ENCODE peak calls at places on chromosome 12, in five cellular contexts. F, B, U, W and H are unnamed samples.

GRCh38 chr12:25501565-25501964 is 51.5 kb downstream of the LMNTD1 start:
- DNase-seq in F (no peak), B (no peak), U (no peak), W (no peak), H (no peak)

GRCh38 chr12:2039034-2039433 is 13.8 kb upstream of the CACNA1C start:
- DNase-seq in F (no peak), B (no peak), U (no peak), W (no peak), H (no peak)

GRCh38 chr12:112862570-112863137 is 44.1 kb upstream of the OAS1 start:
- DNase-seq in F (no peak), B (no peak), U (no peak), W (no peak), H (no peak)

GRCh38 chr12:47504775-47505446 is 200.9 kb downstream of the RPAP3 start:
- DNase-seq in F (no peak), B (no peak), U (no peak), W (no peak), H (peak)

GRCh38 chr12:82593901-82594396 is 92.8 kb upstream of the TMTC2 start:
- DNase-seq in F (no peak), B (no peak), U (no peak), W (peak), H (no peak)

GRCh38 chr12:49512541-49512940 is 26.3 kb upstream of the KCNH3 start:
- DNase-seq in F (no peak), B (no peak), U (no peak), W (no peak), H (no peak)

GRCh38 chr12:101803978-101804377 is 26.8 kb downstream of the GNPTAB start:
- DNase-seq in F (no peak), B (no peak), U (no peak), W (no peak), H (no peak)

GRCh38 chr12:12267801-12268200 is 957 bp upstream of the LRP6 start:
- DNase-seq in F (no peak), B (no peak), U (peak), W (peak), H (no peak)

GRCh38 chr12:67701121-67701520 is 52.6 kb downstream of the DYRK2 start:
- DNase-seq in F (no peak), B (no peak), U (no peak), W (no peak), H (no peak)

GRCh38 chr12:22016982-22017381 is 29.0 kb upstream of the CMAS start:
- DNase-seq in F (no peak), B (no peak), U (no peak), W (no peak), H (no peak)

GRCh38 chr12:92466391-92467305 is 236.1 kb upstream of the PLEKHG7 start:
- DNase-seq in F (peak), B (no peak), U (no peak), W (peak), H (no peak)